ENCODE peak calls at places on chromosomes 2 and 18, in eight cellular contexts. U, D, N, K, Y, S, I and W are unnamed samples.

GRCh38 chr2:32622570-32623310 is 5.1 kb upstream of the TTC27 start:
- DNase-seq in U (no peak), D (no peak), I (no peak), K (no peak), N (no peak), Y (no peak), S (no peak), W (no peak)

GRCh38 chr2:20212871-20213503 is 11.9 kb downstream of the SDC1 start:
- DNase-seq in Y (no peak), K (peak), U (no peak), D (no peak), S (no peak), I (no peak), N (no peak), W (no peak)

GRCh38 chr2:186879312-186879711 is 30.3 kb upstream of the ZSWIM2 start:
- DNase-seq in K (no peak), I (no peak), D (no peak), U (no peak), S (no peak), Y (no peak), N (no peak), W (no peak)

GRCh38 chr2:148640767-148641166 is 3.8 kb upstream of the EPC2 start:
- DNase-seq in K (no peak), U (no peak), D (peak), Y (peak), S (no peak), I (no peak), N (no peak), W (no peak)

GRCh38 chr18:63823516-63824219 is 48.5 kb downstream of the SERPINB7 start:
- DNase-seq in Y (no peak), I (peak), N (no peak), U (peak), S (peak), K (peak), D (peak), W (peak)

GRCh38 chr2:233410191-233410760 is 56.0 kb downstream of the DGKD start:
- DNase-seq in N (no peak), D (no peak), Y (no peak), K (no peak), I (no peak), U (no peak), S (no peak), W (no peak)

GRCh38 chr2:198762456-198762855 is 695.3 kb downstream of the SATB2 start:
- DNase-seq in D (no peak), S (no peak), I (no peak), N (no peak), Y (no peak), K (no peak), U (no peak), W (peak)

GRCh38 chr2:88600038-88600465 is 27.2 kb downstream of the EIF2AK3 start:
- DNase-seq in I (peak), Y (peak), N (peak), D (peak), S (peak), K (peak), U (no peak), W (no peak)

GRCh38 chr2:166653185-166653813 is 159.2 kb upstream of the SCN7A start:
- DNase-seq in K (no peak), Y (no peak), N (no peak), S (no peak), I (no peak), D (peak), U (no peak), W (no peak)

DNA sequence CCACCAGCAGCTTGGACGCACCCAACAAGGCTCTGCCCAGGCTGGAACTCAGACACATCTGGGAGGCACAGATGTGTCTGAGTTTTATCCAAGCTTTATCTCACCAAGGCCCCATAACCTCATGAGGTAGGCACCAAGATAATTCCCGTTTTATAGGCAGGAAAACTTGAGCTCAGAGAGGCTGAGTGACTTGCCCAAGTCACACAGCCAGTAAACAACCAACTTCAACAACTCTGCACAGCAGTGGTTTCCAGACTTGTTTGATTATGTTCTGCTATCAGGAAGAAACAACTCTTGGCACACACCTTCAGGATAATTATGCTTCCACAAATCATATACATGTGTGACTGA is 63.1 kb downstream of the ZFP36L2 start:
- DNase-seq in U (no peak), S (no peak), K (no peak), N (no peak), D (no peak), Y (no peak), I (no peak), W (no peak)
- H3K4me3 ChIP-seq in U (no peak), S (no peak), K (no peak), N (no peak), D (no peak), Y (no peak), I (no peak), W (no peak)

DNA sequence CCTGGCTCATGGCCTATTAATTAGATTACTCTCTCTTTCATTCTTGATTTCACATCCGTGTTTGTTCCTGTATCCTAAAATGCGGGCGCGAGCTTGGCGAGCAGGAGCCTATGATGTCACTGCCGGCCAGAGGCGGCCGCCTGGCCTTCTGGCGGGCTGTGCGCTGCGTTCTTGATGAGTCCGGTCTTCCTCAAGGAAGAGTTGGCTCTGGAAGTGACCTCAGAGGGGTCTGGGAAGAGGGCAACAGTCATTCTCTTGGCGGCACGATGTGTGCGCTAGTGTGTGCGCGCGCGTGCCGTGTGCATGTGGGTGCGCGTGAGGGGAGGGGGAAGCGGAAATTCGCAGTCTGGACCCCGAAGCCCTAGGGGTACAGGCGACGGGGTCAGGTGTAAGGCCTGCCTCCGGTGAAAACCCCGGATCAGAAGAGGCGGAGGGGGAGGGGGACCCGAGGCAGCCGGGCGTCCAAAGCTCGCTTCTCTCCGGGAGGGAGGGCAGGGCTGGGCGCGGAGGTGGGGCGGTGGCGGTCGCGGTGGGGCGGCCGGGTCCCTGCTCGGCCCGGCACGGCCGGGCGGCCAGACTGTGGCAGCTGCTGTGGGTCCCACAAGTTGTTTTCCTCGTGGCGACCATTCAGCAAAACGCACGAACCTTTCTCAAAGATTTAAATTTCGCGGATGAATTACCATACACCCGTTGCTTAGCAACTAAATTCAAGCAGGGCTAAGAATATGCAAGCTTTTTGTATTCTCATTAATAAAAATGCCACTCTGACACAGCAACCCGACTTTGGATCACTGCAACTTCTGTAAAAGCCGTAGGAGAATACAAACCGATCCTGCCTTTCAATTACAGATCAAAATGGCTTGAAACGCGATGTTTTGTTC is 8.4 kb downstream of the POU3F3 start:
- DNase-seq in D (no peak), I (no peak), Y (no peak), N (no peak), K (no peak), U (no peak), S (no peak), W (no peak)
- H3K4me3 ChIP-seq in D (no peak), I (no peak), Y (no peak), N (peak), K (no peak), U (peak), S (no peak), W (no peak)

DNA sequence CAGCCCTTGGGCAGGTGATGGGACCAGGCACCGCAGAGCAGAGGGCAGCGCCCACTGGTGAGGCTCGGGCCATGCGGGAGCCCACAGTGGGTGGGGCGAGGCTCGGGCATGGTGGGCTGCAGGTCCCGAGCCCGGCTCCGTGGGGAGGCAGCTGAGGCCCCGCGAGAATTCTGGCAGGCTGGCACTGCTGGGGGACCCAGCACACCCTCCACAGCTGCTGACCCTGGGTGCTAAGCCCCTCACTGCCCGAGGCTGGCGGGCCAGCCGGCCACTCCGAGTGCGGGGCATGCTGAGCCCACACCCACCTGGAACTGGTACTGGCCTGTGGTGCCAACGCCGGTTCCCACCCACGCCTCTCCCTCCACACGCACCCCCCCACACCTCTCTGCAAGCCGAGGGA is 29.7 kb upstream of the COL3A1 start:
- DNase-seq in S (no peak), D (no peak), N (no peak), I (no peak), K (no peak), Y (no peak), U (no peak), W (no peak)
- H3K4me3 ChIP-seq in S (no peak), D (no peak), N (no peak), I (no peak), K (no peak), Y (no peak), U (no peak), W (no peak)

DNA sequence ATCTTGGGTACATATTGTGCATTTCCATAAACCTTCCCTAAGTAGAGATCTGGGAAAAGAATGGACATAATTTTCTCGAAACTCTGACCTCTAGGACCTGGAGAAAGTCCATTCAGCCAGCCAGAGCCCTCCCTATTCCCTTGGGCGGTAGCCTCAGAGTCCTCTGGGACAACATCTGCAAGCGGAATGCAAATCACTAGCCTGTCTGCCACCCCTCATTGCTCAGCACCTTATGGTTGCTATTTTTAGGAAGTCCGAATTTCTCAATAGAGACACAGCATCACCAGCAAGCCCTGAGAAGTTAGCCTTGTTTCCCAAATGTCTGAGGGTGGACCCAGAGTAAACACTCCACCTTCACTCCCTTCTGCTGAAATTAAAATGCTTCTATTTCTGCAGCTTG is 17.6 kb upstream of the CD28 start:
- DNase-seq in I (no peak), U (peak), D (peak), K (no peak), S (no peak), N (peak), Y (peak), W (no peak)
- H3K4me3 ChIP-seq in I (no peak), U (no peak), D (no peak), K (no peak), S (no peak), N (no peak), Y (no peak), W (no peak)